ENCODE peak calls at places on chromosome 21, in nine cellular contexts. T is mammary epithelial cell, L is HL-60, U is tibial nerve, B is astrocyte, M is upper lobe of right lung, D is adrenal gland, N is fibroblast of lung, E is endodermal cell. I is an unnamed sample. For H3K27me3, the result is how much of the 10 kb centered on the place peaks cover.

GRCh38 chr21:37367758-37368535 is 1.4 kb downstream of the DYRK1A start:
- DNase-seq in N (peak), E (peak), M (peak), L (no peak), D (peak), B (peak), U (no peak), T (peak), I (peak)

GRCh38 chr21:32648165-32648564 is 36.0 kb upstream of the CFAP298 start:
- DNase-seq in M (no peak), B (no peak), E (no peak), N (no peak), T (no peak), U (no peak), L (no peak), D (no peak), I (no peak)

GRCh38 chr21:26652891-26653290 is 79.8 kb upstream of the CYYR1 start:
- DNase-seq in E (no peak), D (no peak), T (no peak), N (no peak), M (no peak), U (no peak), L (no peak), B (no peak), I (no peak)

GRCh38 chr21:46392921-46393320 is 65.8 kb upstream of the DIP2A start:
- DNase-seq in T (no peak), B (peak), D (peak), M (no peak), N (peak), E (no peak), U (peak), L (no peak), I (no peak)

GRCh38 chr21:33975548-33976081 is 60.0 kb upstream of the ATP5PO start:
- DNase-seq in L (peak), T (peak), N (peak), M (no peak), D (no peak), E (no peak), B (peak), U (no peak), I (peak)

GRCh38 chr21:42844411-42845113 is 34.8 kb downstream of the WDR4 start:
- DNase-seq in U (no peak), M (peak), B (no peak), N (no peak), E (peak), T (no peak), L (no peak), D (peak), I (no peak)

GRCh38 chr21:34988139-34988538 is 61.0 kb downstream of the RUNX1 start:
- DNase-seq in U (no peak), L (no peak), N (no peak), B (no peak), D (no peak), M (no peak), T (no peak), E (no peak), I (no peak)

GRCh38 chr21:16262109-16262508 is 532.3 kb downstream of the USP25 start:
- DNase-seq in M (no peak), U (no peak), D (no peak), L (no peak), T (no peak), N (no peak), B (no peak), E (no peak), I (no peak)

GRCh38 chr21:37452222-37452621 is 85.6 kb downstream of the DYRK1A start:
- DNase-seq in N (peak), B (peak), L (no peak), D (peak), E (no peak), T (peak), M (no peak), U (no peak), I (no peak)

GRCh38 chr21:21163904-21164303 is 165.7 kb downstream of the NCAM2 start:
- DNase-seq in E (peak), B (peak), L (peak), T (peak), U (peak), N (peak), M (no peak), D (peak), I (no peak)

GRCh38 chr21:40844935-40845334 is 2.0 kb downstream of the DSCAM start:
- DNase-seq in E (no peak), T (peak), D (no peak), L (no peak), M (no peak), N (no peak), B (no peak), U (no peak), I (no peak)

GRCh38 chr21:45737485-45738166 is 94.1 kb downstream of the PCBP3 start:
- DNase-seq in D (no peak), E (no peak), B (no peak), L (no peak), T (no peak), U (no peak), M (no peak), N (no peak), I (no peak)

GRCh38 chr21:43805275-43805800 is 16.0 kb downstream of the RRP1 start:
- DNase-seq in B (no peak), U (no peak), N (no peak), L (no peak), D (no peak), T (no peak), E (no peak), M (no peak), I (no peak)

GRCh38 chr21:45029298-45029967 is 44.9 kb upstream of the ADARB1 start:
- DNase-seq in E (peak), U (peak), M (no peak), T (no peak), N (no peak), B (no peak), L (no peak), D (no peak), I (no peak)

GRCh38 chr21:42601656-42602055 is 51.8 kb upstream of the PDE9A start:
- DNase-seq in T (no peak), L (no peak), D (no peak), N (no peak), U (no peak), M (peak), E (no peak), B (no peak), I (no peak)

GRCh38 chr21:43602277-43603229 is 56.7 kb downstream of the HSF2BP start:
- DNase-seq in E (no peak), T (peak), N (no peak), M (no peak), B (no peak), D (no peak), L (no peak), U (no peak), I (no peak)

GRCh38 chr21:31901342-31901741 is 28.5 kb downstream of the HUNK start:
- DNase-seq in B (no peak), M (no peak), E (no peak), N (no peak), D (no peak), L (no peak), T (no peak), U (no peak), I (no peak)

GRCh38 chr21:34877485-34878128 is 171.5 kb downstream of the RUNX1 start:
- DNase-seq in L (no peak), M (peak), D (no peak), U (no peak), E (no peak), T (no peak), N (no peak), B (no peak), I (no peak)

GRCh38 chr21:37193006-37193405 is 74.1 kb downstream of the VPS26C start:
- DNase-seq in U (no peak), B (no peak), L (no peak), T (no peak), E (peak), M (no peak), D (no peak), N (no peak), I (no peak)

GRCh38 chr21:9758141-9758540 is 763.2 kb upstream of the TPTE start:
- DNase-seq in L (no peak), U (no peak), B (no peak), N (no peak), M (no peak), E (no peak), T (no peak), D (no peak), I (no peak)

GRCh38 chr21:45592208-45592619 is 50.0 kb upstream of the SLC19A1 start:
- DNase-seq in T (no peak), N (no peak), E (no peak), B (no peak), M (peak), U (no peak), D (no peak), L (no peak), I (peak)

GRCh38 chr21:31008355-31008754 is 29.9 kb downstream of the KRTAP19-8 start:
- DNase-seq in M (no peak), D (no peak), T (peak), E (no peak), L (no peak), N (no peak), U (no peak), B (no peak), I (no peak)

GRCh38 chr21:41371698-41372030 is 9.8 kb downstream of the MX2 start:
- DNase-seq in E (no peak), D (no peak), B (no peak), L (no peak), U (no peak), M (no peak), N (no peak), T (no peak), I (no peak)

GRCh38 chr21:34180826-34181359 is 107.5 kb downstream of the MRPS6 start:
- DNase-seq in M (no peak), U (no peak), L (no peak), N (no peak), E (no peak), B (no peak), D (no peak), T (no peak), I (no peak)

GRCh38 chr21:33403786-33404571 is 766 bp downstream of the IFNGR2 start:
- DNase-seq in D (peak), U (no peak), E (peak), L (peak), T (peak), M (peak), N (peak), B (peak), I (peak)

GRCh38 chr21:45478115-45478801 is 64.0 kb downstream of the SLC19A1 start:
- DNase-seq in L (peak), T (no peak), U (peak), M (peak), N (peak), B (peak), E (peak), D (peak), I (peak)

GRCh38 chr21:45257673-45258341 is 29.9 kb downstream of the POFUT2 start:
- DNase-seq in D (peak), L (no peak), T (no peak), M (no peak), B (no peak), U (no peak), E (peak), N (no peak), I (no peak)

GRCh38 chr21:17981060-17981459 is 161.9 kb upstream of the C21orf91 start:
- DNase-seq in B (no peak), U (no peak), E (no peak), T (no peak), L (no peak), N (no peak), M (no peak), D (no peak), I (no peak)
- H3K27ac ChIP-seq in B (no peak), U (no peak), E (no peak), T (no peak), L (no peak), N (no peak), M (no peak), D (no peak), I (no peak)

GRCh38 chr21:29098156-29098555 is 24.7 kb upstream of the CCT8 start:
- DNase-seq in U (no peak), B (no peak), M (no peak), N (no peak), D (no peak), T (no peak), E (no peak), L (no peak), I (no peak)

GRCh38 chr21:29091032-29091431 is 17.6 kb upstream of the CCT8 start:
- DNase-seq in N (peak), B (peak), L (no peak), U (no peak), E (no peak), M (no peak), T (peak), D (no peak), I (no peak)

GRCh38 chr21:29096619-29097018 is 23.2 kb upstream of the CCT8 start:
- DNase-seq in B (no peak), E (no peak), N (no peak), U (no peak), L (no peak), D (no peak), M (no peak), T (no peak), I (no peak)

GRCh38 chr21:29095203-29095602 is 21.8 kb upstream of the CCT8 start:
- DNase-seq in E (no peak), L (no peak), T (no peak), D (no peak), U (no peak), M (no peak), B (no peak), N (no peak), I (no peak)

GRCh38 chr21:29092102-29092959 is 18.9 kb upstream of the CCT8 start:
- DNase-seq in U (no peak), E (no peak), D (peak), T (peak), B (peak), L (no peak), M (no peak), N (peak), I (no peak)
- TF ChIP-seq CTCF in U (no peak), E (no peak), D (no peak), T (peak), B (peak), L (no peak), M (no peak), N (peak), I (no peak)

GRCh38 chr21:38699048-38699447 is 106.7 kb upstream of the ETS2 start:
- DNase-seq in N (no peak), E (peak), D (no peak), L (no peak), B (no peak), U (no peak), M (no peak), T (no peak), I (no peak)
- H3K27me3 ChIP-seq in N (under half), E (under half), D (under half), L (under half), B (under half), U (under half), M (under half), T (under half), I (under half)

DNA sequence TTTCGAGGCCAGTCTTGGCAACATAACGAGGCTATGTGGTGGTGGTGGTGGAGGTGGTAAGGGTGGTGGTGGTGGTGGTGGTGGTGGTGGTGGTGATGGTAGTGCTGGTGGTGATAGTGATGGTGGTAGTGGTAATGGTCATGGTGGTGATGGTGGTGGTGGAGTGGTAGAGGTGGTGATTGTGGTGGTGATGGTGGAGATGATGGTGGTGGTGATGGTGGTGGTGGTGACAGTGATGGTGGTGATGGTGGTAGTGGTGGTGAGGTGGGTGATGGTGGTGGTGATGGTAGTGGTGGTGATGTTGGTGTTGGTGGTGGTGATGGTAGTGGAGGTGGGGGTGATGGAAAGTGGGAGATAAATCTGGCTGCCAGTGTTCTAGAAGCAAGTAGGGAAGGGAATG is 27.4 kb downstream of the SH3BGR start:
- DNase-seq in E (no peak), L (no peak), U (no peak), M (no peak), N (no peak), T (no peak), D (no peak), B (no peak), I (no peak)
- H3K27ac ChIP-seq in E (no peak), L (no peak), U (no peak), M (no peak), N (no peak), T (no peak), D (no peak), B (no peak), I (no peak)

I was measured in CD4-positive, alpha-beta T cell.